ENCODE peak calls at places on chromosome 4, in eight cellular contexts. One of them, this sample, is unnamed.

GRCh38 chr4:2793578-2793919 is 664 bp downstream of the SH3BP2 start:
- DNase-seq in A549: peak
- DNase-seq in endothelial cell of umbilical vein: peak
- DNase-seq in Panc1: no peak
- DNase-seq in tibial nerve: no peak
- DNase-seq in GM23338: peak
- DNase-seq in HCT116: peak
- DNase-seq in A673: peak
- DNase-seq in this sample: peak

GRCh38 chr4:119041951-119042560 is 93.6 kb upstream of the MYOZ2 start:
- DNase-seq in A549: peak
- DNase-seq in endothelial cell of umbilical vein: peak
- DNase-seq in Panc1: peak
- DNase-seq in tibial nerve: peak
- DNase-seq in GM23338: peak
- DNase-seq in HCT116: peak
- DNase-seq in A673: peak
- DNase-seq in this sample: no peak

GRCh38 chr4:148980782-148981181 is 538.6 kb upstream of the NR3C2 start:
- DNase-seq in A549: no peak
- DNase-seq in endothelial cell of umbilical vein: no peak
- DNase-seq in Panc1: no peak
- DNase-seq in tibial nerve: no peak
- DNase-seq in GM23338: no peak
- DNase-seq in HCT116: no peak
- DNase-seq in A673: no peak
- DNase-seq in this sample: no peak

GRCh38 chr4:80138556-80139538 is 58.5 kb upstream of the PRDM8 start:
- DNase-seq in A549: no peak
- DNase-seq in endothelial cell of umbilical vein: no peak
- DNase-seq in Panc1: no peak
- DNase-seq in tibial nerve: no peak
- DNase-seq in GM23338: no peak
- DNase-seq in HCT116: no peak
- DNase-seq in A673: no peak
- DNase-seq in this sample: peak

GRCh38 chr4:139872274-139872673 is 206.7 kb downstream of the MGST2 start:
- DNase-seq in A549: peak
- DNase-seq in endothelial cell of umbilical vein: peak
- DNase-seq in Panc1: peak
- DNase-seq in tibial nerve: no peak
- DNase-seq in GM23338: no peak
- DNase-seq in HCT116: no peak
- DNase-seq in A673: no peak
- DNase-seq in this sample: no peak

GRCh38 chr4:176753049-176753448 is 39.7 kb downstream of the VEGFC start:
- DNase-seq in A549: no peak
- DNase-seq in endothelial cell of umbilical vein: peak
- DNase-seq in Panc1: peak
- DNase-seq in tibial nerve: no peak
- DNase-seq in GM23338: no peak
- DNase-seq in HCT116: no peak
- DNase-seq in A673: peak
- DNase-seq in this sample: no peak

GRCh38 chr4:924107-925096 is 7.7 kb downstream of the GAK start:
- DNase-seq in A549: no peak
- DNase-seq in endothelial cell of umbilical vein: peak
- DNase-seq in Panc1: no peak
- DNase-seq in tibial nerve: no peak
- DNase-seq in GM23338: no peak
- DNase-seq in HCT116: no peak
- DNase-seq in A673: no peak
- DNase-seq in this sample: no peak

GRCh38 chr4:14644568-14645282 is 357.6 kb upstream of the CPEB2 start:
- DNase-seq in A549: no peak
- DNase-seq in endothelial cell of umbilical vein: no peak
- DNase-seq in Panc1: no peak
- DNase-seq in tibial nerve: no peak
- DNase-seq in GM23338: no peak
- DNase-seq in HCT116: no peak
- DNase-seq in A673: no peak
- DNase-seq in this sample: no peak

GRCh38 chr4:32290102-32290501 is 1569.9 kb downstream of the PCDH7 start:
- DNase-seq in A549: no peak
- DNase-seq in endothelial cell of umbilical vein: no peak
- DNase-seq in Panc1: no peak
- DNase-seq in tibial nerve: no peak
- DNase-seq in GM23338: no peak
- DNase-seq in HCT116: no peak
- DNase-seq in A673: no peak
- DNase-seq in this sample: no peak

GRCh38 chr4:24849662-24850280 is 54.4 kb downstream of the SOD3 start:
- DNase-seq in A549: no peak
- DNase-seq in endothelial cell of umbilical vein: no peak
- DNase-seq in Panc1: no peak
- DNase-seq in tibial nerve: peak
- DNase-seq in GM23338: no peak
- DNase-seq in HCT116: no peak
- DNase-seq in A673: no peak
- DNase-seq in this sample: no peak

GRCh38 chr4:65399131-65399530 is 271.2 kb downstream of the EPHA5 start:
- DNase-seq in A549: no peak
- DNase-seq in endothelial cell of umbilical vein: no peak
- DNase-seq in Panc1: no peak
- DNase-seq in tibial nerve: no peak
- DNase-seq in GM23338: no peak
- DNase-seq in HCT116: no peak
- DNase-seq in A673: peak
- DNase-seq in this sample: no peak

GRCh38 chr4:30716158-30716557 is 4.0 kb upstream of the PCDH7 start:
- DNase-seq in A549: peak
- DNase-seq in endothelial cell of umbilical vein: peak
- DNase-seq in Panc1: no peak
- DNase-seq in tibial nerve: no peak
- DNase-seq in GM23338: peak
- DNase-seq in HCT116: peak
- DNase-seq in A673: peak
- DNase-seq in this sample: no peak

GRCh38 chr4:158111241-158111640 is 61.6 kb downstream of the GASK1B start:
- DNase-seq in A549: no peak
- DNase-seq in endothelial cell of umbilical vein: no peak
- DNase-seq in Panc1: no peak
- DNase-seq in tibial nerve: no peak
- DNase-seq in GM23338: no peak
- DNase-seq in HCT116: no peak
- DNase-seq in A673: no peak
- DNase-seq in this sample: no peak

GRCh38 chr4:152374153-152374552 is 161.7 kb downstream of the FBXW7 start:
- DNase-seq in A549: no peak
- DNase-seq in endothelial cell of umbilical vein: no peak
- DNase-seq in Panc1: no peak
- DNase-seq in tibial nerve: no peak
- DNase-seq in GM23338: no peak
- DNase-seq in HCT116: no peak
- DNase-seq in A673: no peak
- DNase-seq in this sample: no peak

GRCh38 chr4:2484993-2485392 is 16.1 kb downstream of the RNF4 start:
- DNase-seq in A549: no peak
- DNase-seq in endothelial cell of umbilical vein: peak
- DNase-seq in Panc1: no peak
- DNase-seq in tibial nerve: peak
- DNase-seq in GM23338: peak
- DNase-seq in HCT116: no peak
- DNase-seq in A673: peak
- DNase-seq in this sample: peak

GRCh38 chr4:58515206-58515605 is 1405.0 kb upstream of the IGFBP7 start:
- DNase-seq in A549: no peak
- DNase-seq in endothelial cell of umbilical vein: no peak
- DNase-seq in Panc1: no peak
- DNase-seq in tibial nerve: no peak
- DNase-seq in GM23338: peak
- DNase-seq in HCT116: no peak
- DNase-seq in A673: no peak
- DNase-seq in this sample: no peak

GRCh38 chr4:82217986-82218715 is 155.6 kb downstream of the HNRNPD start:
- DNase-seq in A549: peak
- DNase-seq in endothelial cell of umbilical vein: no peak
- DNase-seq in Panc1: no peak
- DNase-seq in tibial nerve: no peak
- DNase-seq in GM23338: peak
- DNase-seq in HCT116: peak
- DNase-seq in A673: no peak
- DNase-seq in this sample: no peak

GRCh38 chr4:82216231-82216630 is 157.6 kb downstream of the HNRNPD start:
- DNase-seq in A549: no peak
- DNase-seq in endothelial cell of umbilical vein: no peak
- DNase-seq in Panc1: no peak
- DNase-seq in tibial nerve: no peak
- DNase-seq in GM23338: no peak
- DNase-seq in HCT116: no peak
- DNase-seq in A673: no peak
- DNase-seq in this sample: no peak

GRCh38 chr4:82213485-82214162 is 160.2 kb downstream of the HNRNPD start:
- DNase-seq in A549: no peak
- DNase-seq in endothelial cell of umbilical vein: no peak
- DNase-seq in Panc1: no peak
- DNase-seq in tibial nerve: no peak
- DNase-seq in GM23338: no peak
- DNase-seq in HCT116: no peak
- DNase-seq in A673: no peak
- DNase-seq in this sample: no peak

GRCh38 chr4:82219346-82219745 is 154.4 kb downstream of the HNRNPD start:
- DNase-seq in A549: no peak
- DNase-seq in endothelial cell of umbilical vein: no peak
- DNase-seq in Panc1: no peak
- DNase-seq in tibial nerve: no peak
- DNase-seq in GM23338: no peak
- DNase-seq in HCT116: no peak
- DNase-seq in A673: no peak
- DNase-seq in this sample: no peak

GRCh38 chr4:82215800-82216199 is 158.0 kb downstream of the HNRNPD start:
- DNase-seq in A549: no peak
- DNase-seq in endothelial cell of umbilical vein: no peak
- DNase-seq in Panc1: no peak
- DNase-seq in tibial nerve: no peak
- DNase-seq in GM23338: no peak
- DNase-seq in HCT116: no peak
- DNase-seq in A673: no peak
- DNase-seq in this sample: no peak
- H3K27ac ChIP-seq in A549: no peak
- H3K27ac ChIP-seq in endothelial cell of umbilical vein: no peak
- H3K27ac ChIP-seq in Panc1: no peak
- H3K27ac ChIP-seq in tibial nerve: no peak
- H3K27ac ChIP-seq in GM23338: no peak
- H3K27ac ChIP-seq in HCT116: no peak
- H3K27ac ChIP-seq in A673: no peak
- H3K27ac ChIP-seq in this sample: no peak

DNA sequence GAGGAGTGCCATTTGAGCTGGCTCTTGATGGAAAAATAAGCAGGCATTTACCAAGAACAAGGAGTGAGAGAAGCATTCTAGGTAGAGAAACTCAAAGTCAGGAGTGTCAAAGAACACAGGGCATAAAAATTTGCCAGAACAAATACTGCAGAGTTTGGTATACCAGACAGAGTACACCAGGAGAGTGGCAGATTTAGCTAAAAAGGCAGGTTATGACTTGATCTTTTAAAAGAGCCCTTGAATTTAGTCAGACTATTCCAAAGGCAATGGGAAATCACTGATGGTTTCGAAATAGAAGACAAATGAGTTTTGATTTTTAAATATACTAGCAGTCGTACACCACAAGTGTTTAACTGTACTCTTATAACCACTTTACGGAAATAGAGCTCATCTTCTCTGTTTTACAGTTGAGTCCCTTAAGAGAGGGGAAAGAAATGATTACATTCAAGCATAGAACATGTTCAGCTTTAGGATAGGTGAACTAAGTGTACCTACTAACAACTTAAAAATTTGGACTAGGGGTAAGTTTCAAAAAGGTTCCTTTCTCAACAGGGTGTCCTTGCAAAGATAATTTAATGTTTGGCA is 10.2 kb downstream of the UBE2D3 start:
- DNase-seq in A549: no peak
- DNase-seq in endothelial cell of umbilical vein: no peak
- DNase-seq in Panc1: no peak
- DNase-seq in tibial nerve: no peak
- DNase-seq in GM23338: no peak
- DNase-seq in HCT116: no peak
- DNase-seq in A673: no peak
- DNase-seq in this sample: no peak
- H3K4me3 ChIP-seq in A549: no peak
- H3K4me3 ChIP-seq in endothelial cell of umbilical vein: no peak
- H3K4me3 ChIP-seq in Panc1: no peak
- H3K4me3 ChIP-seq in tibial nerve: no peak
- H3K4me3 ChIP-seq in GM23338: no peak
- H3K4me3 ChIP-seq in HCT116: no peak
- H3K4me3 ChIP-seq in A673: no peak
- H3K4me3 ChIP-seq in this sample: peak

DNA sequence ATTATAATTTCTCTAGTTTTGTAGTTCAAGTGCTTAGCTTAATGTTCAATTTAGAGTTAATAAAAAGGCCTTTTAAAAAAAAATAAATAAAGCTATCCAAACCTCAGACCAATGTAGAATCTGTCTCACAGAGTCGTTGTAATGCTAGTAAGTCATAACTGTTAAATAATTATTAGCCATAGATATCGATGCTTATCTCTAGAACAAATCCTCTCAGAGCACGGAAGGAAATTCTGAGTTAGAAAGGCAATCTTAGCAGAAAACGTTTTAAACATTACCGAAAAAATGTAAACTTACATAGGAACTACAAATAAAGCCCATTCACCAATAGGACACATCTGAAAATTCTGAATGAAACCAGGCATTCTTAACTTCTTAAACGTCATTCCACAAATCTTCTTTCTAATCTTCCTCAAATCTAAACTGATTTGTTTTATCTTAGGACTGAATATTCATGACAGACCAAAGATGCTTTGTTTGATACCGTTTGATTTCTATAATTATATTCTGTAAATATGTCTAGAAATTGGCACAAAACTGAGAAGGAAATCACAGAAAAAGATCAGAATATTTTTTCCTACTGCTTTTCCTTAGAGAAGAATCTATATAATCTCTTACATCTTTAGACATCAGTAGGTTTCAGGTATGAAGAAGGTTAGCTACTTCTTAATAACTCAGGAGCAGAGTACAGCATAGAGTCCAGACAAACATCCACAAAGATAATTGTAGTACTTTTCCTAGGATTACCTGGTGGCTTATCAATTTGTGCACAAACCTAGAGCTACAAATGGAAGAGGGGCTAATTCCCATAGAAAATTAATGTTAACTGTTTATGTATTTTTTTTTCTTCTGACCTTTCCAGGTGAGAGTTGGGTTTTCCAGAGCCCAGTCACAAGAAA is 140.7 kb downstream of the BTC start:
- DNase-seq in A549: no peak
- DNase-seq in endothelial cell of umbilical vein: no peak
- DNase-seq in Panc1: no peak
- DNase-seq in tibial nerve: no peak
- DNase-seq in GM23338: no peak
- DNase-seq in HCT116: no peak
- DNase-seq in A673: no peak
- DNase-seq in this sample: no peak
- H3K27ac ChIP-seq in A549: peak
- H3K27ac ChIP-seq in endothelial cell of umbilical vein: no peak
- H3K27ac ChIP-seq in Panc1: no peak
- H3K27ac ChIP-seq in tibial nerve: no peak
- H3K27ac ChIP-seq in GM23338: no peak
- H3K27ac ChIP-seq in HCT116: peak
- H3K27ac ChIP-seq in A673: no peak
- H3K27ac ChIP-seq in this sample: no peak

GRCh38 chr4:145177511-145177905 is 2.9 kb downstream of the OTUD4 start:
- DNase-seq in A549: no peak
- DNase-seq in endothelial cell of umbilical vein: no peak
- DNase-seq in Panc1: no peak
- DNase-seq in tibial nerve: no peak
- DNase-seq in GM23338: no peak
- DNase-seq in HCT116: no peak
- DNase-seq in A673: no peak
- DNase-seq in this sample: no peak
- H3K4me3 ChIP-seq in A549: peak
- H3K4me3 ChIP-seq in endothelial cell of umbilical vein: peak
- H3K4me3 ChIP-seq in Panc1: peak
- H3K4me3 ChIP-seq in tibial nerve: no peak
- H3K4me3 ChIP-seq in GM23338: peak
- H3K4me3 ChIP-seq in HCT116: no peak
- H3K4me3 ChIP-seq in A673: peak
- H3K4me3 ChIP-seq in this sample: peak

This sample was measured in psoas muscle.